ENCODE peak calls at places on chromosome 7, in five cellular contexts. Z, D, F, K and A are unnamed samples. For H3K4me1, the result is how much of the 10 kb centered on the place peaks cover.

GRCh38 chr7:95691464-95691863 is 80.9 kb upstream of the DYNC1I1 start:
- DNase-seq in D (no peak), Z (no peak), F (peak), K (no peak), A (no peak)

GRCh38 chr7:47520408-47520807 is 61.5 kb downstream of the TNS3 start:
- DNase-seq in F (peak), D (no peak), K (no peak), Z (no peak), A (no peak)

GRCh38 chr7:2205036-2205780 is 27.5 kb downstream of the MAD1L1 start:
- DNase-seq in Z (no peak), F (no peak), D (no peak), K (no peak), A (no peak)

GRCh38 chr7:104552102-104552501 is 223.7 kb downstream of the LHFPL3 start:
- DNase-seq in D (peak), F (peak), Z (no peak), K (no peak), A (peak)

GRCh38 chr7:84083846-84084245 is 110.7 kb downstream of the SEMA3A start:
- DNase-seq in D (no peak), K (no peak), Z (no peak), F (no peak), A (no peak)

GRCh38 chr7:105643857-105644256 is 62.6 kb upstream of the EFCAB10 start:
- DNase-seq in K (no peak), D (no peak), F (no peak), Z (no peak), A (peak)

GRCh38 chr7:80412842-80413241 is 99.0 kb downstream of the GNAT3 start:
- DNase-seq in F (no peak), Z (no peak), D (no peak), K (no peak), A (no peak)

GRCh38 chr7:77328669-77329068 is 87.5 kb downstream of the GSAP start:
- DNase-seq in F (no peak), D (no peak), Z (no peak), K (no peak), A (no peak)

GRCh38 chr7:39758234-39758970 is 135.0 kb downstream of the RALA start:
- DNase-seq in D (no peak), F (no peak), Z (no peak), K (no peak), A (no peak)

GRCh38 chr7:28076421-28077163 is 104.0 kb downstream of the JAZF1 start:
- DNase-seq in K (no peak), D (no peak), F (no peak), Z (no peak), A (no peak)

GRCh38 chr7:124318716-124319115 is 285.8 kb upstream of the TMEM229A start:
- DNase-seq in F (no peak), Z (no peak), D (no peak), K (no peak), A (no peak)

GRCh38 chr7:157355784-157356511 is 19.1 kb downstream of the DNAJB6 start:
- DNase-seq in D (no peak), K (no peak), Z (no peak), F (no peak), A (no peak)

GRCh38 chr7:93894426-93894825 is 3.9 kb upstream of the TFPI2 start:
- DNase-seq in K (no peak), F (no peak), Z (no peak), D (no peak), A (no peak)

GRCh38 chr7:107355616-107356015 is 114.2 kb upstream of the GPR22 start:
- DNase-seq in F (no peak), K (no peak), Z (no peak), D (no peak), A (no peak)

GRCh38 chr7:3880221-3880935 is 579.3 kb downstream of the SDK1 start:
- DNase-seq in F (no peak), K (no peak), Z (no peak), D (no peak), A (peak)

GRCh38 chr7:16930958-16931357 is 49.2 kb upstream of the AGR3 start:
- DNase-seq in D (no peak), F (no peak), Z (no peak), K (no peak), A (no peak)

GRCh38 chr7:108247646-108248045 is 117.5 kb upstream of the LAMB4 start:
- DNase-seq in D (no peak), K (no peak), F (no peak), Z (no peak), A (no peak)

GRCh38 chr7:19284596-19285300 is 139.5 kb upstream of the FERD3L start:
- DNase-seq in F (no peak), Z (no peak), D (no peak), K (no peak), A (no peak)

GRCh38 chr7:112201421-112201820 is 4.8 kb downstream of the DOCK4 start:
- DNase-seq in F (no peak), K (no peak), Z (no peak), D (no peak), A (no peak)

GRCh38 chr7:96093435-96093834 is 228.5 kb downstream of the SLC25A13 start:
- DNase-seq in Z (no peak), D (no peak), K (no peak), F (no peak), A (no peak)

GRCh38 chr7:82760831-82761230 is 317.3 kb upstream of the CACNA2D1 start:
- DNase-seq in F (no peak), K (no peak), Z (no peak), D (no peak), A (peak)

GRCh38 chr7:41641006-41641714 is 61.7 kb downstream of the INHBA start:
- DNase-seq in K (no peak), Z (no peak), F (no peak), D (no peak), A (no peak)

GRCh38 chr7:14691597-14692203 is 210.9 kb downstream of the DGKB start:
- DNase-seq in F (peak), K (no peak), D (peak), Z (no peak), A (peak)

GRCh38 chr7:34848670-34849069 is 188.6 kb downstream of the DPY19L1 start:
- DNase-seq in K (no peak), D (no peak), F (no peak), Z (no peak), A (no peak)

GRCh38 chr7:137909042-137909441 is 62.3 kb upstream of the DGKI start:
- DNase-seq in Z (no peak), K (no peak), F (no peak), D (no peak), A (no peak)
- TF ChIP-seq JUNB in Z (no peak), K (no peak), F (no peak), D (no peak), A (no peak)

GRCh38 chr7:116864084-116864483 is 1.7 kb downstream of the CAPZA2 start:
- DNase-seq in K (no peak), F (no peak), D (no peak), Z (no peak), A (no peak)
- H3K4me1 ChIP-seq in K (under half), F (under half), D (under half), Z (under half), A (under half)

GRCh38 chr7:143397710-143398530 is 10.7 kb downstream of the EPHA1 start:
- DNase-seq in D (no peak), K (no peak), F (no peak), Z (no peak), A (no peak)
- H3K4me3 ChIP-seq in D (no peak), K (no peak), F (no peak), Z (no peak), A (no peak)

DNA sequence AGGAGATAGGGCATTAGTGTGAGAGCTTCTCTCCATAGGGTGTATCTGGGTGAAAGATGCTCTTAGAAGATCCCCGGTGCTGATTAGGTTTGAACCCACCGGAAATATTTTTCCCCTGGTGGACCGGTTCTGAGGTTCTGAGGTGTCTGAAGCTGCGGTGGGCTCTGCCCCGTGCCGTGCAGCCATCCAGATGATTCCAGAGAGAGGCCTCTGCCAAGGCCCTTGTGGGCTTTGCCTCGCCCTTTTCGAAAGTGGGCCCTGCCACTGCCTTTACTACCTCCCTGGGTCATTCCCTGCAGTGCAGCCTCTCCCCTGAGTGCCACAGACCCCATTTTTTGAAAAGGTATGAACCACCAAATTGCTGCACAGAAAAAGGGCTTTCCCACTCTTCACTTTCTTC is 2.8 kb downstream of the GIMAP8 start:
- DNase-seq in F (no peak), D (no peak), K (no peak), Z (no peak), A (no peak)
- TF ChIP-seq JUNB in F (no peak), D (no peak), K (no peak), Z (no peak), A (no peak)

GRCh38 chr7:140297192-140297591 is 101.1 kb downstream of the SLC37A3 start:
- DNase-seq in K (no peak), Z (no peak), F (no peak), D (no peak), A (peak)

GRCh38 chr7:140292438-140292837 is 105.9 kb downstream of the SLC37A3 start:
- DNase-seq in K (no peak), F (no peak), Z (no peak), D (no peak), A (no peak)

GRCh38 chr7:140294454-140294853 is 103.9 kb downstream of the SLC37A3 start:
- DNase-seq in D (no peak), Z (no peak), F (no peak), K (peak), A (no peak)

GRCh38 chr7:140298213-140298612 is 100.1 kb downstream of the SLC37A3 start:
- DNase-seq in F (no peak), K (no peak), D (no peak), Z (no peak), A (no peak)

DNA sequence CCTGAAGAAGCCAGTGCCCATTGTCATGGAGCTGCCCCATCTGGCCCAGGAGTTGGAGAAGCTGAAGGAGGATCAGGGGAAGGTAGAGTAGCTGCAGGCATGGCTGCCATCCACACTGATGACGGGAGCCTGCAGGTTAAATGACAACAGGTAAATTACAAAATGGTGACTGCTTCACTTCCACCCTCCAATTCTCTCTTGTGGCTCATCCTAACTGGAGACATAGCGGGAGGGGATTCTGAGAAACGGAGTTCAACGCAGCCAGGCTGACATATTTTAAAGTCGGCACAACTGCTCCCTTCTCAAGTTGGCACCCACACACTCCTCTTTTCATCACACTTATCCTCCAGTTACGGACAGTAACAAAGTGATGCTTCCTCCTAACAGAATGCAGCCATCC is 103.1 kb downstream of the SLC37A3 start:
- DNase-seq in K (no peak), D (no peak), Z (no peak), F (no peak), A (no peak)
- H3K4me1 ChIP-seq in K (under half), D (under half), Z (under half), F (under half), A (under half)

DNA sequence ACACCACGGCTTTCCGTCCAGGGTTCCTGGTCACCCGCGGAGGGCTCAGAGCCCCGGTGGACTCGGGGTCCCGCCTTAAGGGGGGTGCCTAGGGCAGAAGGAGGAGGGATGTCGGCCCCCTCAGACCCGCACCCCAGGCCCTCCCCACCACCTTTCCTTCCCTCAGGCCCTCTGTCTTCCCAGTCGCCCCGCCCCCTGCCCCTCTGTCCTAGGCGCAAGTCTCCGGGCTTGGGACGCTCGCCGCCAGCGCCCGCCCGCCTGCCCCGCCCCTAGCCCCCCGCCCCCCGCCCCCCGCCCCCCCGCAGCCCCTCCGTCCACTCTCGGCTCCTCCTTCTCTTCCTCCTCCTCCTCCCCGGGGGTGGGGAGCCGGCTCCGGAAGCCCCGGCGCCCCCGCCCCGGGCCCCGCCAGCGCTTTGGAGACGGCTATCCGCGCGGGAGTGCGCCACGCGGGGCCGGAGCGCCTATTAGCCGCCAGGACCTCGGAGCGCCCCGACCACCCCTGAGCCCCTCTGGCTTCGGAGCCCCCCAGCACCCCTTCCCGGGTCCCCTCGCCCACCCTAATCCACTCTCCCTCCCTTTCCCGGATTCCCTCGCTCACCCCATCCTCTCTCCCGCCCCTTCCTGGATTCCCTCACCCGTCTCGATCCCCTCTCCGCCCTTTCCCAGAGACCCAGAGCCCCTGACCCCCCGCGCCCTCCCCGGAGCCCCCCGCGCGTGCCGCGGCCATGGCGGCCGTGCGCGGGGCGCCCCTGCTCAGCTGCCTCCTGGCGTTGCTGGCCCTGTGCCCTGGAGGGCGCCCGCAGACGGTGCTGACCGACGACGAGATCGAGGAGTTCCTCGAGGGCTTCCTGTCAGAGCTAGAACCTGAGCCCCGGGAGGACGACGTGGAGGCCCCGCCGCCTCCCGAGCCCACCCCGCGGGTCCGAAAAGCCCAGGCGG is at the start of gene AEBP1:
- DNase-seq in Z (no peak), F (no peak), K (no peak), D (no peak), A (peak)
- H3K4me3 ChIP-seq in Z (no peak), F (no peak), K (no peak), D (no peak), A (peak)

GRCh38 chr7:143240323-143241168 is 18.7 kb downstream of the TAS2R40 start:
- DNase-seq in Z (peak), K (no peak), F (peak), D (peak), A (peak)
- TF ChIP-seq JUNB in Z (no peak), K (no peak), F (no peak), D (no peak), A (no peak)

DNA sequence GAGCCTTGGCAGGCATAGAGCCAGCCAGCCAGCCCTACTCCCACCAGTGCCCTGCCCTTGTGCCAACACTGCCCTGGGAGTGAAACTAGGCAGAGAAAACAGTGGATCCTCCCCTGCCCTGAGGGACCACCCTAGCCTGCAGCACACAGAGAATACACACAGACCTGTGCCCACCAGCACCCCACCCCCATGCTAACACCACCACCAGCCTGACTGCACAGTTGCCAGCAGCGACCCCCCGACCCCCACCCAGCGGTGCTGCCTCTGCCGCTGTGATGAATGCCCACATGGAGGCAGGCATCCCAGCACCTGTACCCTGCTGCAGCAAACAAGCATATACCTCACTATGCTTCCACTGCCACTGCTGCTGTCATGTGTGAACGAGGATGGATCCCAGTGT is 9.4 kb upstream of the MIOS start:
- DNase-seq in Z (no peak), D (no peak), K (no peak), F (no peak), A (no peak)
- H3K4me1 ChIP-seq in Z (under half), D (under half), K (under half), F (under half), A (under half)

DNA sequence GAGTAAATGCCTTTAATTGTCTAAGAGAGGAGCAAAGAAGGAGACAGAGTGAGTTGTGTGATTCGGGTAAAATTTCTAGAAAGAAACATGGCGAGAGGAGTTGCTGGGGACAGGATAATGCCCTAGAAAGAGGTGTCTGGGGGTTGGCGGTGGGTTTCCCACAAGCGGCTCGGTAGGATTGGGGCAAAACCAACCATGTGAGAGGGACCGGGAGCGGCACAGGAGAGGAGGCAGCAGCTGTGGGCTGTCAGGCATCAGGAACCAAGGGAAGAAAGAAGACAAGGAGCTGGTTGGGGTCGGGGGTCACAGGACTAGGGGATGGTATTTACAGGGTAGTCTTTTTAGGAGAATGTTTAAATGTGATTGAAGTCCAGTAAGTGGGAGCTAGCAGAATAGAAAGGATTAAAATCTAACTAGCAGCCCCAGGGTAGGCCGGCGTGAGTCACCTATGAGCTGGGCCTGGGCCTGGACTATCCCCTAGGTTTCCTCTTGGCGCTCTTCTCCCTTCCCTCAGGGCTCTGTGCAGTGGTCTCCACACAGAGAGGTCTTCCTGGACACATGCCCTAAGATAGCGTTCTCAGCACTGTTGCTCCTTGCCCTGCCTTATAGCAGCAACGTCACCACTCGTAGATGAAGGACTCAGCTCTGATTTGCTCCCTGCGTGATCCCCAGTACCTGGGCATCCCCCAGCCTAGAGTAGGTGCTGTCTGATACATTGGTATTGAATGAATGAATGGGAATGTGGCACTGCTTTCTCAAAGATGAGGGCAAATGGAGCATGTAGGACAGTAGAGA is 32.6 kb downstream of the IKZF1 start:
- DNase-seq in K (no peak), D (no peak), Z (no peak), F (no peak), A (no peak)
- H3K4me3 ChIP-seq in K (no peak), D (no peak), Z (no peak), F (no peak), A (no peak)

DNA sequence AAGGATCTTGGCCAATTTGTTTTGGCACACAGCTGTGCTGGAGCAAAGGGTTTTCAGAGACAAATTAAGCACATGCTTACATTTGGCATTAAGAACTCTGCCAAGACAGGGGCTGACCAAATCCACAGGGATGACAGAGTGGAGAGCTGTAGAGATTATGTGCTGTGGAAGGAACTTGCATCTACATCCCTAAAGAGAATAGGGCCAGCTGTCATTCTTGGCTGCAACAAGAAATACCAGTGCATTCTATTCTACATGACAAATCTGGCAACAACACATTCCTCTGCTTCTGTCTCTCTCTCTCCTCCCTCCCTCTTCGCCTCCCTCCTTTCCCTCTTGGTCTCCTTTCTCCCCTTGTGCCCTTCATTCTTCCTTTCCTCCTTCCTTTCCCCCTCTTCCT is 75.6 kb downstream of the POM121L12 start:
- DNase-seq in K (no peak), Z (no peak), D (no peak), F (no peak), A (peak)
- TF ChIP-seq JUNB in K (no peak), Z (no peak), D (no peak), F (no peak), A (no peak)